ENCODE peak calls at places on chromosomes 7 and 10, in ten cellular contexts. K is EL; P is NCI-H1694 treated with DMSO at 0.1 percent for 48 hours; B is stimulated activated CD4-positive, alpha-beta T cell treated with anti-CD3 and anti-CD28 coated beads, Interleukin-1b, Interleukin-23, amount 100 ng/mL, for 48 hours; L is COR-L47; G is transverse colon; R is uterus; F is Calu3; Y is HFF-Myc; J is GM23338. D is an unnamed sample.

GRCh38 chr7:78090616-78091015 is 292.0 kb downstream of the PHTF2 start:
- DNase-seq in K (peak), P (peak), B (no peak), L (no peak), G (no peak), R (no peak), F (no peak), Y (no peak), J (no peak), D (no peak)

GRCh38 chr10:98748298-98748697 is 301.6 kb upstream of the HPS1 start:
- DNase-seq in K (peak), P (peak), B (no peak), L (no peak), G (no peak), R (no peak), F (peak), Y (peak), J (peak), D (peak)

GRCh38 chr7:142535123-142535779 is 214.0 kb upstream of the PRSS1 start:
- DNase-seq in K (peak), P (peak), B (peak), L (peak), G (peak), R (no peak), F (peak), Y (peak), J (peak), D (no peak)

GRCh38 chr10:116774728-116775151 is 32.4 kb upstream of the HSPA12A start:
- DNase-seq in K (no peak), P (no peak), B (no peak), L (peak), G (peak), R (no peak), F (peak), Y (no peak), J (no peak), D (no peak)

GRCh38 chr7:141158562-141158961 is 84.7 kb downstream of the TMEM178B start:
- DNase-seq in K (peak), P (no peak), B (no peak), L (no peak), G (peak), R (no peak), F (peak), Y (peak), J (no peak), D (peak)

GRCh38 chr10:22681783-22682183 is 32.6 kb downstream of the PIP4K2A start:
- DNase-seq in K (peak), P (no peak), B (peak), L (no peak), G (no peak), R (no peak), F (peak), Y (no peak), J (no peak), D (peak)

GRCh38 chr7:152411389-152411788 is 24.4 kb downstream of the KMT2C start:
- DNase-seq in K (no peak), P (no peak), B (no peak), L (no peak), G (no peak), R (no peak), F (no peak), Y (no peak), J (peak), D (no peak)

GRCh38 chr10:75179657-75180177 is 30.9 kb upstream of the VDAC2 start:
- DNase-seq in K (no peak), P (no peak), B (no peak), L (no peak), G (no peak), R (no peak), F (no peak), Y (no peak), J (no peak), D (no peak)

GRCh38 chr10:130484912-130485180 is 348.7 kb downstream of the GLRX3 start:
- DNase-seq in K (no peak), P (no peak), B (no peak), L (no peak), G (no peak), R (no peak), F (no peak), Y (no peak), J (no peak), D (no peak)

GRCh38 chr7:100974021-100974420 is 4.7 kb downstream of the MUC12 start:
- DNase-seq in K (peak), P (no peak), B (no peak), L (no peak), G (no peak), R (no peak), F (no peak), Y (no peak), J (no peak), D (no peak)

GRCh38 chr7:23012797-23013714 is 874 bp downstream of the HYCC1 start:
- DNase-seq in K (peak), P (peak), B (no peak), L (peak), G (peak), R (peak), F (peak), Y (no peak), J (peak), D (no peak)

GRCh38 chr10:124994573-124995473 is 52.9 kb downstream of the ZRANB1 start:
- DNase-seq in K (no peak), P (no peak), B (no peak), L (no peak), G (no peak), R (no peak), F (no peak), Y (no peak), J (no peak), D (no peak)

GRCh38 chr10:43231523-43232078 is 35.3 kb downstream of the RASGEF1A start:
- DNase-seq in K (no peak), P (no peak), B (no peak), L (no peak), G (peak), R (peak), F (no peak), Y (no peak), J (no peak), D (no peak)

GRCh38 chr10:78362406-78363022 is 328.9 kb downstream of the RPS24 start:
- DNase-seq in K (peak), P (no peak), B (no peak), L (no peak), G (no peak), R (no peak), F (no peak), Y (no peak), J (no peak), D (no peak)

GRCh38 chr10:99619090-99619800 is 994 bp downstream of the SLC25A28 start:
- DNase-seq in K (peak), P (no peak), B (no peak), L (no peak), G (no peak), R (no peak), F (no peak), Y (no peak), J (peak), D (no peak)

GRCh38 chr10:119149723-119150122 is 15.8 kb downstream of the SFXN4 start:
- DNase-seq in K (no peak), P (no peak), B (no peak), L (no peak), G (no peak), R (no peak), F (no peak), Y (no peak), J (peak), D (no peak)

GRCh38 chr10:129411146-129411705 is 55.8 kb upstream of the MGMT start:
- DNase-seq in K (no peak), P (no peak), B (no peak), L (no peak), G (no peak), R (no peak), F (no peak), Y (no peak), J (no peak), D (no peak)

GRCh38 chr10:52696232-52696631 is 76.4 kb downstream of the MBL2 start:
- DNase-seq in K (no peak), P (no peak), B (no peak), L (no peak), G (no peak), R (no peak), F (no peak), Y (no peak), J (no peak), D (no peak)

GRCh38 chr7:26369519-26370385 is 78.1 kb downstream of the SNX10 start:
- DNase-seq in K (peak), P (peak), B (no peak), L (peak), G (peak), R (no peak), F (peak), Y (peak), J (peak), D (no peak)

GRCh38 chr10:15236340-15236739 is 67.8 kb upstream of the NMT2 start:
- DNase-seq in K (peak), P (no peak), B (no peak), L (no peak), G (no peak), R (no peak), F (no peak), Y (no peak), J (no peak), D (no peak)

GRCh38 chr10:58515296-58515956 is 2.8 kb downstream of the BICC1 start:
- DNase-seq in K (peak), P (no peak), B (no peak), L (no peak), G (no peak), R (no peak), F (no peak), Y (no peak), J (no peak), D (no peak)

GRCh38 chr7:30647589-30647988 is 34.7 kb downstream of the CRHR2 start:
- DNase-seq in K (no peak), P (no peak), B (no peak), L (no peak), G (no peak), R (no peak), F (no peak), Y (no peak), J (no peak), D (no peak)

GRCh38 chr10:70053896-70054641 is 1.4 kb downstream of the MACROH2A2 start:
- DNase-seq in K (peak), P (no peak), B (no peak), L (peak), G (peak), R (no peak), F (peak), Y (no peak), J (peak), D (no peak)

GRCh38 chr10:95247200-95247880 is 43.5 kb downstream of the PDLIM1 start:
- DNase-seq in K (peak), P (no peak), B (no peak), L (no peak), G (no peak), R (no peak), F (no peak), Y (peak), J (no peak), D (no peak)

GRCh38 chr10:36489181-36489927 is 636.0 kb upstream of the ANKRD30A start:
- DNase-seq in K (no peak), P (no peak), B (no peak), L (no peak), G (no peak), R (no peak), F (no peak), Y (no peak), J (no peak), D (no peak)

GRCh38 chr7:1372671-1373379 is 86.4 kb downstream of the MICALL2 start:
- DNase-seq in K (no peak), P (no peak), B (no peak), L (no peak), G (no peak), R (no peak), F (no peak), Y (no peak), J (no peak), D (no peak)

GRCh38 chr7:21960922-21961321 is 15.2 kb upstream of the CDCA7L start:
- DNase-seq in K (peak), P (no peak), B (no peak), L (no peak), G (no peak), R (no peak), F (peak), Y (peak), J (no peak), D (peak)

D was measured in kidney epithelial cell.